ENCODE peak calls at places on chromosomes 12 and 14, in five cellular contexts. One of them, this sample, is unnamed.

GRCh38 chr12:94570161-94570560 is 80.2 kb downstream of the TMCC3 start:
- DNase-seq in adrenal gland: no peak
- DNase-seq in astrocyte of the spinal cord: peak; percentile 56
- DNase-seq in BJ: no peak
- DNase-seq in naive thymus-derived CD4-positive, alpha-beta T cell: no peak
- DNase-seq in this sample: no peak

GRCh38 chr12:110564471-110564991 is 18.6 kb downstream of the PPTC7 start:
- DNase-seq in adrenal gland: no peak
- DNase-seq in astrocyte of the spinal cord: no peak
- DNase-seq in BJ: no peak
- DNase-seq in naive thymus-derived CD4-positive, alpha-beta T cell: no peak
- DNase-seq in this sample: no peak

GRCh38 chr12:131711551-131712205 is 788 bp downstream of the SFSWAP start:
- DNase-seq in adrenal gland: no peak
- DNase-seq in astrocyte of the spinal cord: no peak
- DNase-seq in BJ: no peak
- DNase-seq in naive thymus-derived CD4-positive, alpha-beta T cell: no peak
- DNase-seq in this sample: peak; percentile 18

GRCh38 chr12:3304436-3305135 is 186.4 kb upstream of the PRMT8 start:
- DNase-seq in adrenal gland: no peak
- DNase-seq in astrocyte of the spinal cord: peak; percentile 89
- DNase-seq in BJ: peak; percentile 54
- DNase-seq in naive thymus-derived CD4-positive, alpha-beta T cell: no peak
- DNase-seq in this sample: no peak

GRCh38 chr12:96773031-96773430 is 134.0 kb upstream of the NEDD1 start:
- DNase-seq in adrenal gland: no peak
- DNase-seq in astrocyte of the spinal cord: no peak
- DNase-seq in BJ: no peak
- DNase-seq in naive thymus-derived CD4-positive, alpha-beta T cell: no peak
- DNase-seq in this sample: no peak

GRCh38 chr12:3380200-3381020 is 110.6 kb upstream of the PRMT8 start:
- DNase-seq in adrenal gland: no peak
- DNase-seq in astrocyte of the spinal cord: no peak
- DNase-seq in BJ: no peak
- DNase-seq in naive thymus-derived CD4-positive, alpha-beta T cell: no peak
- DNase-seq in this sample: no peak

GRCh38 chr12:64660237-64661018 is 50.1 kb downstream of the RASSF3 start:
- DNase-seq in adrenal gland: no peak
- DNase-seq in astrocyte of the spinal cord: no peak
- DNase-seq in BJ: no peak
- DNase-seq in naive thymus-derived CD4-positive, alpha-beta T cell: no peak
- DNase-seq in this sample: no peak

GRCh38 chr14:44897041-44897843 is 64.5 kb downstream of the KLHL28 start:
- DNase-seq in adrenal gland: peak; percentile 99
- DNase-seq in astrocyte of the spinal cord: peak; percentile 99
- DNase-seq in BJ: peak; percentile 90
- DNase-seq in naive thymus-derived CD4-positive, alpha-beta T cell: peak; percentile 90
- DNase-seq in this sample: peak; percentile 98

GRCh38 chr12:14257303-14257733 is 108.2 kb upstream of the ATF7IP start:
- DNase-seq in adrenal gland: no peak
- DNase-seq in astrocyte of the spinal cord: no peak
- DNase-seq in BJ: no peak
- DNase-seq in naive thymus-derived CD4-positive, alpha-beta T cell: no peak
- DNase-seq in this sample: no peak

GRCh38 chr12:132428872-132429121 is 61.2 kb upstream of the FBRSL1 start:
- DNase-seq in adrenal gland: no peak
- DNase-seq in astrocyte of the spinal cord: no peak
- DNase-seq in BJ: no peak
- DNase-seq in naive thymus-derived CD4-positive, alpha-beta T cell: no peak
- DNase-seq in this sample: no peak

GRCh38 chr12:62700091-62700490 is 233.5 kb downstream of the MON2 start:
- DNase-seq in adrenal gland: no peak
- DNase-seq in astrocyte of the spinal cord: no peak
- DNase-seq in BJ: no peak
- DNase-seq in naive thymus-derived CD4-positive, alpha-beta T cell: no peak
- DNase-seq in this sample: no peak

GRCh38 chr14:48333221-48333910 is 658.0 kb upstream of the MDGA2 start:
- DNase-seq in adrenal gland: no peak
- DNase-seq in astrocyte of the spinal cord: no peak
- DNase-seq in BJ: no peak
- DNase-seq in naive thymus-derived CD4-positive, alpha-beta T cell: no peak
- DNase-seq in this sample: no peak

GRCh38 chr12:49795654-49796105 is 32.5 kb downstream of the NCKAP5L start:
- DNase-seq in adrenal gland: no peak
- DNase-seq in astrocyte of the spinal cord: no peak
- DNase-seq in BJ: no peak
- DNase-seq in naive thymus-derived CD4-positive, alpha-beta T cell: no peak
- DNase-seq in this sample: no peak

GRCh38 chr12:128693115-128693514 is 130.6 kb downstream of the SLC15A4 start:
- DNase-seq in adrenal gland: no peak
- DNase-seq in astrocyte of the spinal cord: no peak
- DNase-seq in BJ: no peak
- DNase-seq in naive thymus-derived CD4-positive, alpha-beta T cell: no peak
- DNase-seq in this sample: no peak

GRCh38 chr14:69303086-69303485 is 43.1 kb downstream of the GALNT16 start:
- DNase-seq in adrenal gland: no peak
- DNase-seq in astrocyte of the spinal cord: no peak
- DNase-seq in BJ: no peak
- DNase-seq in naive thymus-derived CD4-positive, alpha-beta T cell: no peak
- DNase-seq in this sample: no peak

GRCh38 chr14:34368115-34368970 is 93.7 kb downstream of the SPTSSA start:
- DNase-seq in adrenal gland: peak; percentile 24
- DNase-seq in astrocyte of the spinal cord: no peak
- DNase-seq in BJ: peak; percentile 46
- DNase-seq in naive thymus-derived CD4-positive, alpha-beta T cell: no peak
- DNase-seq in this sample: no peak

GRCh38 chr14:99346470-99347080 is 74.6 kb upstream of the BCL11B start:
- DNase-seq in adrenal gland: no peak
- DNase-seq in astrocyte of the spinal cord: no peak
- DNase-seq in BJ: no peak
- DNase-seq in naive thymus-derived CD4-positive, alpha-beta T cell: no peak
- DNase-seq in this sample: no peak

GRCh38 chr14:31895206-31895605 is 181.9 kb upstream of the ARHGAP5 start:
- DNase-seq in adrenal gland: no peak
- DNase-seq in astrocyte of the spinal cord: peak; percentile 84
- DNase-seq in BJ: no peak
- DNase-seq in naive thymus-derived CD4-positive, alpha-beta T cell: no peak
- DNase-seq in this sample: no peak

GRCh38 chr12:10033783-10034381 is 3.4 kb downstream of the CLEC9A start:
- DNase-seq in adrenal gland: no peak
- DNase-seq in astrocyte of the spinal cord: peak; percentile 27
- DNase-seq in BJ: no peak
- DNase-seq in naive thymus-derived CD4-positive, alpha-beta T cell: no peak
- DNase-seq in this sample: no peak

GRCh38 chr14:74804219-74804825 is 41.2 kb downstream of the YLPM1 start:
- DNase-seq in adrenal gland: peak; percentile 42
- DNase-seq in astrocyte of the spinal cord: peak; percentile 67
- DNase-seq in BJ: peak; percentile 13
- DNase-seq in naive thymus-derived CD4-positive, alpha-beta T cell: no peak
- DNase-seq in this sample: peak; percentile 18

GRCh38 chr12:98754095-98754494 is 109.0 kb downstream of the APAF1 start:
- DNase-seq in adrenal gland: no peak
- DNase-seq in astrocyte of the spinal cord: peak; percentile 86
- DNase-seq in BJ: peak; percentile 56
- DNase-seq in naive thymus-derived CD4-positive, alpha-beta T cell: no peak
- DNase-seq in this sample: no peak

GRCh38 chr12:59067068-59067467 is 146.8 kb upstream of the LRIG3 start:
- DNase-seq in adrenal gland: no peak
- DNase-seq in astrocyte of the spinal cord: peak; percentile 86
- DNase-seq in BJ: peak; percentile 35
- DNase-seq in naive thymus-derived CD4-positive, alpha-beta T cell: no peak
- DNase-seq in this sample: no peak

GRCh38 chr14:61668267-61668666 is 27.0 kb upstream of the HIF1A start:
- DNase-seq in adrenal gland: no peak
- DNase-seq in astrocyte of the spinal cord: no peak
- DNase-seq in BJ: no peak
- DNase-seq in naive thymus-derived CD4-positive, alpha-beta T cell: no peak
- DNase-seq in this sample: no peak

GRCh38 chr12:81377771-81378170 is 299.9 kb downstream of the ACSS3 start:
- DNase-seq in adrenal gland: no peak
- DNase-seq in astrocyte of the spinal cord: no peak
- DNase-seq in BJ: no peak
- DNase-seq in naive thymus-derived CD4-positive, alpha-beta T cell: no peak
- DNase-seq in this sample: no peak

GRCh38 chr14:80504781-80505180 is 293.5 kb upstream of the DIO2 start:
- DNase-seq in adrenal gland: no peak
- DNase-seq in astrocyte of the spinal cord: no peak
- DNase-seq in BJ: no peak
- DNase-seq in naive thymus-derived CD4-positive, alpha-beta T cell: no peak
- DNase-seq in this sample: no peak

GRCh38 chr12:29198901-29199300 is 49.8 kb downstream of the FAR2 start:
- DNase-seq in adrenal gland: no peak
- DNase-seq in astrocyte of the spinal cord: no peak
- DNase-seq in BJ: no peak
- DNase-seq in naive thymus-derived CD4-positive, alpha-beta T cell: no peak
- DNase-seq in this sample: no peak

GRCh38 chr12:119312904-119313303 is 21.6 kb upstream of the CCDC60 start:
- DNase-seq in adrenal gland: no peak
- DNase-seq in astrocyte of the spinal cord: no peak
- DNase-seq in BJ: no peak
- DNase-seq in naive thymus-derived CD4-positive, alpha-beta T cell: no peak
- DNase-seq in this sample: no peak

DNA sequence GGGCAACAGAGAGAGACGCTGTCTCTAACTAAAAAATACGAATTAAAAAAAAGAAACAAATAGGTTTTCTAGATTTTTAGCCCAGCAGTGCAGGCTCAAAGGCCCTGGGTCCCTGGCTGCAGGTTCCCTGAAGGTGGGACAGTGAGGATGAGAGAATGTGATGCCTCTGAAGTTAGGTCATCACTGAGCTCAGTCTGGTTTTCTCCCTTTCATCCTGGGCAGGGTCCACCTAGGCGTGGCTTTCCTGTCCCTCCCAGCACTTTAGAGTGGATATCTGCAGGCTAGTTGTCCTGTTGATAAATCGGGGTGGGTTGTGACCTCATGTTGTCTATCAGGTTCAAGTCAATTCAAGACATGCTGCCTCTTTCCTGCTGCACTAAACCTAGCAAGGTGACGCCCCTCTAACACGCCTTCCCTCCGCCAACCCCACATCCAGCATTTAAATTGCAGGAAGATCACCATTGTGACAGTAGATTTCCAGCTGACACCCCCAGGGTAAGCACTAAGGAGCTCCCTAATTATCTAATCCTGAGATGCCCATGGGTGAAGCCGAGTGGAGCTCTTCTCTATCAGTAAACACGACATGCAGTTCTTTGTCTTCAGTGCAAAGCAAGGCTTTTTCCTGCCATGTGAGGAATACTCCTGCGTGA is 61.0 kb downstream of the MAP1LC3B2 start:
- DNase-seq in adrenal gland: no peak
- DNase-seq in astrocyte of the spinal cord: no peak
- DNase-seq in BJ: no peak
- DNase-seq in naive thymus-derived CD4-positive, alpha-beta T cell: no peak
- DNase-seq in this sample: no peak
- H3K4me3 ChIP-seq in adrenal gland: no peak overlapping the region
- H3K4me3 ChIP-seq in astrocyte of the spinal cord: no peak overlapping the region
- H3K4me3 ChIP-seq in BJ: no peak overlapping the region
- H3K4me3 ChIP-seq in naive thymus-derived CD4-positive, alpha-beta T cell: no peak overlapping the region
- H3K4me3 ChIP-seq in this sample: no peak overlapping the region

GRCh38 chr14:101062611-101063010 is 159.1 kb upstream of the RTL1 start:
- DNase-seq in adrenal gland: peak; percentile 10
- DNase-seq in astrocyte of the spinal cord: no peak
- DNase-seq in BJ: no peak
- DNase-seq in naive thymus-derived CD4-positive, alpha-beta T cell: no peak
- DNase-seq in this sample: no peak
- H3K4me3 ChIP-seq in adrenal gland: no peak overlapping the region
- H3K4me3 ChIP-seq in astrocyte of the spinal cord: no peak overlapping the region
- H3K4me3 ChIP-seq in BJ: no peak overlapping the region
- H3K4me3 ChIP-seq in naive thymus-derived CD4-positive, alpha-beta T cell: no peak overlapping the region
- H3K4me3 ChIP-seq in this sample: no peak overlapping the region

GRCh38 chr12:91172051-91172450 is 10.6 kb downstream of the DCN start:
- DNase-seq in adrenal gland: no peak
- DNase-seq in astrocyte of the spinal cord: no peak
- DNase-seq in BJ: no peak
- DNase-seq in naive thymus-derived CD4-positive, alpha-beta T cell: no peak
- DNase-seq in this sample: no peak

GRCh38 chr12:91171475-91171874 is 11.1 kb downstream of the DCN start:
- DNase-seq in adrenal gland: no peak
- DNase-seq in astrocyte of the spinal cord: no peak
- DNase-seq in BJ: no peak
- DNase-seq in naive thymus-derived CD4-positive, alpha-beta T cell: no peak
- DNase-seq in this sample: no peak

GRCh38 chr12:91177380-91177779 is 5.2 kb downstream of the DCN start:
- DNase-seq in adrenal gland: no peak
- DNase-seq in astrocyte of the spinal cord: peak; percentile 10
- DNase-seq in BJ: no peak
- DNase-seq in naive thymus-derived CD4-positive, alpha-beta T cell: no peak
- DNase-seq in this sample: no peak

GRCh38 chr12:91178139-91178561 is 4.5 kb downstream of the DCN start:
- DNase-seq in adrenal gland: peak; percentile 16
- DNase-seq in astrocyte of the spinal cord: peak; percentile 68
- DNase-seq in BJ: no peak
- DNase-seq in naive thymus-derived CD4-positive, alpha-beta T cell: no peak
- DNase-seq in this sample: no peak

GRCh38 chr12:91173139-91173538 is 9.5 kb downstream of the DCN start:
- DNase-seq in adrenal gland: no peak
- DNase-seq in astrocyte of the spinal cord: no peak
- DNase-seq in BJ: no peak
- DNase-seq in naive thymus-derived CD4-positive, alpha-beta T cell: no peak
- DNase-seq in this sample: no peak
- H3K4me3 ChIP-seq in adrenal gland: no peak overlapping the region
- H3K4me3 ChIP-seq in astrocyte of the spinal cord: no peak overlapping the region
- H3K4me3 ChIP-seq in BJ: no peak overlapping the region
- H3K4me3 ChIP-seq in naive thymus-derived CD4-positive, alpha-beta T cell: no peak overlapping the region
- H3K4me3 ChIP-seq in this sample: no peak overlapping the region

GRCh38 chr14:104892517-104893434 is 27.7 kb downstream of the CEP170B start:
- DNase-seq in adrenal gland: peak; percentile 17
- DNase-seq in astrocyte of the spinal cord: no peak
- DNase-seq in BJ: no peak
- DNase-seq in naive thymus-derived CD4-positive, alpha-beta T cell: no peak
- DNase-seq in this sample: no peak

GRCh38 chr14:104891664-104892500 is 26.8 kb downstream of the CEP170B start:
- DNase-seq in adrenal gland: peak; percentile 14
- DNase-seq in astrocyte of the spinal cord: no peak
- DNase-seq in BJ: no peak
- DNase-seq in naive thymus-derived CD4-positive, alpha-beta T cell: no peak
- DNase-seq in this sample: no peak

GRCh38 chr14:104888489-104889373 is 23.7 kb downstream of the CEP170B start:
- DNase-seq in adrenal gland: peak; percentile 10
- DNase-seq in astrocyte of the spinal cord: no peak
- DNase-seq in BJ: no peak
- DNase-seq in naive thymus-derived CD4-positive, alpha-beta T cell: no peak
- DNase-seq in this sample: no peak

GRCh38 chr14:104889374-104889755 is 24.3 kb downstream of the CEP170B start:
- DNase-seq in adrenal gland: no peak
- DNase-seq in astrocyte of the spinal cord: no peak
- DNase-seq in BJ: no peak
- DNase-seq in naive thymus-derived CD4-positive, alpha-beta T cell: no peak
- DNase-seq in this sample: no peak

DNA sequence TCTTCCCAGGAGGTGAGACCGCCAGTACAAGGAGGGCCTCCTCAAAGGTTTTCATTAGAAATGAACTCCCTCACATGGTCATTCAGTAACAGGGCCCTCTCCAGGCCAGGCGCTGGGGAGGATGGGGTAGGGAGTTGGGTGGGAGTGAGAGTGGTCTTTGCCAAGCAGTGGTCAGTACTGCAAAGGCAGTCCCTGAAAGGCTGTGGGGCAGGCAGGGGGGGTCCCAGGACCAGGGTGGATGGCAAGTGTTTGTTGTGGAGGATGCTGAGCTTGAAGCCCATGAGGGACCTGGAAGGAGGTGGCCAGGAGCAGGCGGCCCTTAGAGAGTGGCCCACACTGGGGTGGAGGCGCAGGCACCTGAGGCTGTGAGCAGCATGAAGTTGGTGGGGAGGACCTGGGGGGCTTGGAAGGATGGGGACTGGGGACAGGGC is 26.1 kb downstream of the CEP170B start:
- DNase-seq in adrenal gland: peak; percentile 14
- DNase-seq in astrocyte of the spinal cord: no peak
- DNase-seq in BJ: no peak
- DNase-seq in naive thymus-derived CD4-positive, alpha-beta T cell: no peak
- DNase-seq in this sample: no peak
- H3K4me3 ChIP-seq in adrenal gland: no peak overlapping the region
- H3K4me3 ChIP-seq in astrocyte of the spinal cord: no peak overlapping the region
- H3K4me3 ChIP-seq in BJ: no peak overlapping the region
- H3K4me3 ChIP-seq in naive thymus-derived CD4-positive, alpha-beta T cell: no peak overlapping the region
- H3K4me3 ChIP-seq in this sample: no peak overlapping the region